ENCODE peak calls at places on chromosomes 16 and 17, in four cellular contexts. One of them, this sample, is unnamed. For H3K9me3, the result is how much of the 10 kb centered on the place peaks cover.

GRCh38 chr16:69406780-69407331 is 17.6 kb upstream of the CYB5B start:
- DNase-seq in K562: peak
- DNase-seq in heart right ventricle: no peak
- DNase-seq in lower lobe of right lung: no peak
- DNase-seq in this sample: no peak

GRCh38 chr17:65022751-65023421 is 33.7 kb downstream of the GNA13 start:
- DNase-seq in K562: no peak
- DNase-seq in heart right ventricle: no peak
- DNase-seq in lower lobe of right lung: no peak
- DNase-seq in this sample: no peak

GRCh38 chr16:82364690-82365089 is 194.7 kb upstream of the MPHOSPH6 start:
- DNase-seq in K562: no peak
- DNase-seq in heart right ventricle: no peak
- DNase-seq in lower lobe of right lung: no peak
- DNase-seq in this sample: no peak

GRCh38 chr16:68372381-68372720 is 61.5 kb downstream of the PRMT7 start:
- DNase-seq in K562: no peak
- DNase-seq in heart right ventricle: no peak
- DNase-seq in lower lobe of right lung: no peak
- DNase-seq in this sample: no peak

GRCh38 chr16:84281077-84281476 is 13.6 kb upstream of the WFDC1 start:
- DNase-seq in K562: peak
- DNase-seq in heart right ventricle: no peak
- DNase-seq in lower lobe of right lung: no peak
- DNase-seq in this sample: no peak

GRCh38 chr16:67192781-67193260 is 866 bp downstream of the E2F4 start:
- DNase-seq in K562: no peak
- DNase-seq in heart right ventricle: no peak
- DNase-seq in lower lobe of right lung: no peak
- DNase-seq in this sample: no peak

GRCh38 chr17:14926526-14927122 is 338.5 kb downstream of the PMP22 start:
- DNase-seq in K562: peak
- DNase-seq in heart right ventricle: no peak
- DNase-seq in lower lobe of right lung: no peak
- DNase-seq in this sample: no peak

GRCh38 chr17:59890720-59891119 is 2.0 kb downstream of the TUBD1 start:
- DNase-seq in K562: peak
- DNase-seq in heart right ventricle: no peak
- DNase-seq in lower lobe of right lung: no peak
- DNase-seq in this sample: no peak

GRCh38 chr17:33730131-33730530 is 437.0 kb upstream of the ASIC2 start:
- DNase-seq in K562: no peak
- DNase-seq in heart right ventricle: no peak
- DNase-seq in lower lobe of right lung: no peak
- DNase-seq in this sample: no peak

GRCh38 chr16:14325921-14326401 is 254.8 kb downstream of the MRTFB start:
- DNase-seq in K562: no peak
- DNase-seq in heart right ventricle: no peak
- DNase-seq in lower lobe of right lung: no peak
- DNase-seq in this sample: no peak

GRCh38 chr16:89145406-89146161 is 26.0 kb upstream of the CDH15 start:
- DNase-seq in K562: no peak
- DNase-seq in heart right ventricle: no peak
- DNase-seq in lower lobe of right lung: peak
- DNase-seq in this sample: peak

GRCh38 chr16:79355600-79356358 is 244.8 kb downstream of the MAF start:
- DNase-seq in K562: no peak
- DNase-seq in heart right ventricle: peak
- DNase-seq in lower lobe of right lung: no peak
- DNase-seq in this sample: no peak

GRCh38 chr16:25691519-25692091 is at the start of gene HS3ST4:
- DNase-seq in K562: no peak
- DNase-seq in heart right ventricle: no peak
- DNase-seq in lower lobe of right lung: no peak
- DNase-seq in this sample: no peak

GRCh38 chr17:74408830-74409229 is 23.1 kb upstream of the GPRC5C start:
- DNase-seq in K562: no peak
- DNase-seq in heart right ventricle: no peak
- DNase-seq in lower lobe of right lung: peak
- DNase-seq in this sample: no peak

GRCh38 chr17:17347956-17348871 is 45.0 kb downstream of the NT5M start:
- DNase-seq in K562: no peak
- DNase-seq in heart right ventricle: no peak
- DNase-seq in lower lobe of right lung: no peak
- DNase-seq in this sample: peak

GRCh38 chr17:51537996-51538550 is 277.7 kb downstream of the UTP18 start:
- DNase-seq in K562: no peak
- DNase-seq in heart right ventricle: no peak
- DNase-seq in lower lobe of right lung: no peak
- DNase-seq in this sample: no peak

GRCh38 chr16:85621698-85622433 is 8.7 kb downstream of the GSE1 start:
- DNase-seq in K562: no peak
- DNase-seq in heart right ventricle: no peak
- DNase-seq in lower lobe of right lung: no peak
- DNase-seq in this sample: no peak

GRCh38 chr17:54891176-54891821 is 9.4 kb upstream of the TOM1L1 start:
- DNase-seq in K562: peak
- DNase-seq in heart right ventricle: no peak
- DNase-seq in lower lobe of right lung: no peak
- DNase-seq in this sample: no peak

GRCh38 chr17:2400474-2400866 is 390 bp downstream of the MNT start:
- DNase-seq in K562: peak
- DNase-seq in heart right ventricle: peak
- DNase-seq in lower lobe of right lung: peak
- DNase-seq in this sample: peak

GRCh38 chr17:59234631-59235030 is 14.3 kb downstream of the GDPD1 start:
- DNase-seq in K562: no peak
- DNase-seq in heart right ventricle: no peak
- DNase-seq in lower lobe of right lung: no peak
- DNase-seq in this sample: no peak

GRCh38 chr16:49619811-49620157 is 236.1 kb downstream of the ZNF423 start:
- DNase-seq in K562: no peak
- DNase-seq in heart right ventricle: no peak
- DNase-seq in lower lobe of right lung: no peak
- DNase-seq in this sample: peak

GRCh38 chr16:78633551-78633950 is 534.1 kb downstream of the WWOX start:
- DNase-seq in K562: no peak
- DNase-seq in heart right ventricle: no peak
- DNase-seq in lower lobe of right lung: no peak
- DNase-seq in this sample: no peak

GRCh38 chr17:30332057-30332542 is 1.8 kb downstream of the TMIGD1 start:
- DNase-seq in K562: no peak
- DNase-seq in heart right ventricle: no peak
- DNase-seq in lower lobe of right lung: no peak
- DNase-seq in this sample: no peak

GRCh38 chr17:70161519-70161918 is 7.8 kb upstream of the KCNJ2 start:
- DNase-seq in K562: no peak
- DNase-seq in heart right ventricle: no peak
- DNase-seq in lower lobe of right lung: no peak
- DNase-seq in this sample: no peak

GRCh38 chr17:81976332-81977210 is 858 bp upstream of the ASPSCR1 start:
- DNase-seq in K562: peak
- DNase-seq in heart right ventricle: no peak
- DNase-seq in lower lobe of right lung: peak
- DNase-seq in this sample: no peak

GRCh38 chr16:53632526-53632925 is 71.1 kb downstream of the RPGRIP1L start:
- DNase-seq in K562: no peak
- DNase-seq in heart right ventricle: no peak
- DNase-seq in lower lobe of right lung: no peak
- DNase-seq in this sample: no peak

GRCh38 chr17:2179615-2180295 is 123.8 kb downstream of the SMG6 start:
- DNase-seq in K562: no peak
- DNase-seq in heart right ventricle: peak
- DNase-seq in lower lobe of right lung: no peak
- DNase-seq in this sample: peak

GRCh38 chr16:66194866-66195265 is 171.6 kb upstream of the CDH5 start:
- DNase-seq in K562: no peak
- DNase-seq in heart right ventricle: no peak
- DNase-seq in lower lobe of right lung: no peak
- DNase-seq in this sample: no peak

GRCh38 chr17:54968954-54969400 is 412 bp downstream of the STXBP4 start:
- DNase-seq in K562: peak
- DNase-seq in heart right ventricle: no peak
- DNase-seq in lower lobe of right lung: no peak
- DNase-seq in this sample: peak

GRCh38 chr17:8851600-8851999 is 15.9 kb downstream of the PIK3R6 start:
- DNase-seq in K562: no peak
- DNase-seq in heart right ventricle: no peak
- DNase-seq in lower lobe of right lung: no peak
- DNase-seq in this sample: no peak

GRCh38 chr16:2365397-2365796 is 24.9 kb upstream of the ABCA3 start:
- DNase-seq in K562: no peak
- DNase-seq in heart right ventricle: no peak
- DNase-seq in lower lobe of right lung: no peak
- DNase-seq in this sample: no peak

GRCh38 chr16:73878616-73879015 is 418.0 kb upstream of the PSMD7 start:
- DNase-seq in K562: peak
- DNase-seq in heart right ventricle: no peak
- DNase-seq in lower lobe of right lung: no peak
- DNase-seq in this sample: no peak

GRCh38 chr17:17851603-17852002 is 14.8 kb upstream of the SREBF1 start:
- DNase-seq in K562: no peak
- DNase-seq in heart right ventricle: no peak
- DNase-seq in lower lobe of right lung: no peak
- DNase-seq in this sample: no peak

GRCh38 chr16:67897231-67897630 is 4.2 kb downstream of the PSKH1 start:
- DNase-seq in K562: no peak
- DNase-seq in heart right ventricle: no peak
- DNase-seq in lower lobe of right lung: no peak
- DNase-seq in this sample: no peak

GRCh38 chr17:60079401-60079861 is 710 bp upstream of the HEATR6 start:
- DNase-seq in K562: peak
- DNase-seq in heart right ventricle: no peak
- DNase-seq in lower lobe of right lung: no peak
- DNase-seq in this sample: no peak

GRCh38 chr17:60645918-60646523 is 31.6 kb upstream of the BCAS3 start:
- DNase-seq in K562: no peak
- DNase-seq in heart right ventricle: no peak
- DNase-seq in lower lobe of right lung: no peak
- DNase-seq in this sample: no peak

GRCh38 chr17:59141860-59142259 is 13.1 kb downstream of the SKA2 start:
- DNase-seq in K562: no peak
- DNase-seq in heart right ventricle: no peak
- DNase-seq in lower lobe of right lung: no peak
- DNase-seq in this sample: no peak

GRCh38 chr16:56635441-56635967 is 3.0 kb upstream of the MT1A start:
- DNase-seq in K562: no peak
- DNase-seq in heart right ventricle: no peak
- DNase-seq in lower lobe of right lung: no peak
- DNase-seq in this sample: no peak

GRCh38 chr17:11628374-11628773 is 30.1 kb downstream of the DNAH9 start:
- DNase-seq in K562: peak
- DNase-seq in heart right ventricle: no peak
- DNase-seq in lower lobe of right lung: no peak
- DNase-seq in this sample: no peak

GRCh38 chr16:10405386-10405939 is 19.6 kb downstream of the ATF7IP2 start:
- DNase-seq in K562: peak
- DNase-seq in heart right ventricle: no peak
- DNase-seq in lower lobe of right lung: no peak
- DNase-seq in this sample: no peak
- H3K9me3 ChIP-seq in K562: under half
- H3K9me3 ChIP-seq in heart right ventricle: under half
- H3K9me3 ChIP-seq in lower lobe of right lung: under half
- H3K9me3 ChIP-seq in this sample: under half

GRCh38 chr17:77322534-77323412 is 182.0 kb downstream of the SEC14L1 start:
- DNase-seq in K562: peak
- DNase-seq in heart right ventricle: peak
- DNase-seq in lower lobe of right lung: peak
- DNase-seq in this sample: peak
- H3K4me3 ChIP-seq in K562: peak
- H3K4me3 ChIP-seq in heart right ventricle: no peak
- H3K4me3 ChIP-seq in lower lobe of right lung: peak
- H3K4me3 ChIP-seq in this sample: no peak

GRCh38 chr16:35194681-35195080 is 1735.3 kb downstream of the TP53TG3F start:
- DNase-seq in K562: no peak
- DNase-seq in heart right ventricle: no peak
- DNase-seq in lower lobe of right lung: peak
- DNase-seq in this sample: no peak
- H3K9me3 ChIP-seq in K562: under half
- H3K9me3 ChIP-seq in heart right ventricle: under half
- H3K9me3 ChIP-seq in lower lobe of right lung: under half
- H3K9me3 ChIP-seq in this sample: under half

GRCh38 chr17:47907932-47908562 is 12.0 kb downstream of the SP2 start:
- DNase-seq in K562: no peak
- DNase-seq in heart right ventricle: no peak
- DNase-seq in lower lobe of right lung: no peak
- DNase-seq in this sample: no peak
- H3K4me3 ChIP-seq in K562: no peak
- H3K4me3 ChIP-seq in heart right ventricle: peak
- H3K4me3 ChIP-seq in lower lobe of right lung: no peak
- H3K4me3 ChIP-seq in this sample: no peak

DNA sequence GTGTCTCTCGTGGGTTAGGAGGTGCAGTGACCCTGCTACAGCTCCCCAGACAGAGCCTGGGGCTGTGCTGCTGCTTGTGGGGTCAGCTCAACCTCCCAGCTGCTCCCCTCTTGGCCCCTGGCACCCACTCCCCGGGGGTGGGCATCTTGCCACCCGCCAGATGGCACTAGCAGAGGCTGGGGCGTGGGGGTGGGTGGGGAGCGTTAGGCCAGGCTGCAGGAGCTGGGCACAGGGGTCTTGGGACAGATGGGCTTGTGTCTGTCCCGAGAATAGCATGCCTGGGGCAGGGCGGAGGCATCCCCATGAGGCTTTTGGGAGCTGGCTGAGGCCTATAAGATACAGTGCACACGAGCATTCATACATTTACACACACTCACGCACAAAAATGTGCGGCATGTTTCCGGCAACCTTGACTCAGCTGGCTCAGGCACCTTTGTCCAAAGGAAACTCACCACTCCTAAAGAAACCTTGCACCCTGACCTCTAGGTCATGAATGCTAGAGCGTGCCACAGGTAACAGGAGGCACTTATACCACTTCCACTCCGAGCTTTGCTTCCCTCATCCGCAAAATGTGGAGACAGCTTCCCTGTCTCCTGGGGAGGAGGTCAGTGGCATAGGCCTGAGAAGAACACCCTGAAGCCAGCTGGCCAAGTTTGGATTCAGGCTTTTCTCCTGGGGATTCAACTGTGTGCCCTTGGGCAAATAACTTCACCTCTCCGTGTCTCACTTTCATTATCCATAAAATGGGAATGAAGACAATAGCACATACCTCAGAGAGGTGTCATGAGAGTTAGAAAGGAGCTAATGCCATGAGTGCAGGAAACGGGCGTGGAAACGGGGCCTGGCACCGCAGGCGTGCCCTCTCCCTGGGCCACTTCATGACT is 78.9 kb upstream of the LHX1 start:
- DNase-seq in K562: no peak
- DNase-seq in heart right ventricle: no peak
- DNase-seq in lower lobe of right lung: no peak
- DNase-seq in this sample: no peak
- H3K9me3 ChIP-seq in K562: under half
- H3K9me3 ChIP-seq in heart right ventricle: under half
- H3K9me3 ChIP-seq in lower lobe of right lung: under half
- H3K9me3 ChIP-seq in this sample: under half

GRCh38 chr17:79028496-79029326 is 4.7 kb downstream of the C1QTNF1 start:
- DNase-seq in K562: no peak
- DNase-seq in heart right ventricle: no peak
- DNase-seq in lower lobe of right lung: no peak
- DNase-seq in this sample: peak
- H3K4me3 ChIP-seq in K562: no peak
- H3K4me3 ChIP-seq in heart right ventricle: no peak
- H3K4me3 ChIP-seq in lower lobe of right lung: no peak
- H3K4me3 ChIP-seq in this sample: no peak